ENCODE peak calls at places on chromosomes 5 and 9, in nine cellular contexts. N is sciatic nerve, S is GDM1, Y is Right ventricle myocardium superior, F is BJ, I is uterus, J is germinal center, D is NCI-H69, Q is SK-MEL-5. P is an unnamed sample.

GRCh38 chr9:105206821-105207699 is 37.4 kb upstream of the SLC44A1 start:
- DNase-seq in N (no peak), S (no peak), Y (no peak), F (no peak), I (peak; percentile 60), J (no peak), D (no peak), Q (no peak), P (no peak)

GRCh38 chr5:73093943-73094342 is 26.4 kb upstream of the TMEM171 start:
- DNase-seq in N (no peak), S (no peak), Y (no peak), F (peak; percentile 21), I (no peak), J (no peak), D (no peak), Q (peak; percentile 24), P (no peak)

GRCh38 chr5:14469485-14470377 is 111.9 kb upstream of the OTULINL start:
- DNase-seq in N (no peak), S (no peak), Y (no peak), F (no peak), I (no peak), J (no peak), D (no peak), Q (no peak), P (no peak)

GRCh38 chr9:14846871-14847311 is 63.3 kb downstream of the FREM1 start:
- DNase-seq in N (peak; percentile 71), S (no peak), Y (peak; percentile 57), F (no peak), I (peak; percentile 28), J (peak; percentile 73), D (peak; percentile 76), Q (peak; percentile 69), P (peak; percentile 75)

GRCh38 chr9:77806697-77807096 is 158.6 kb upstream of the GNA14 start:
- DNase-seq in N (no peak), S (no peak), Y (no peak), F (no peak), I (no peak), J (no peak), D (no peak), Q (no peak), P (no peak)

GRCh38 chr5:119597728-119598298 is 31.5 kb upstream of the FAM170A start:
- DNase-seq in N (no peak), S (no peak), Y (no peak), F (no peak), I (no peak), J (no peak), D (no peak), Q (no peak), P (no peak)

GRCh38 chr5:103286622-103287021 is 28.1 kb downstream of the MACIR start:
- DNase-seq in N (no peak), S (no peak), Y (no peak), F (no peak), I (no peak), J (no peak), D (no peak), Q (no peak), P (no peak)

GRCh38 chr5:150622157-150622556 is 18.3 kb upstream of the SYNPO start:
- DNase-seq in N (no peak), S (no peak), Y (peak; percentile 6), F (no peak), I (no peak), J (no peak), D (peak; percentile 91), Q (no peak), P (no peak)

GRCh38 chr5:104541129-104541528 is 978.5 kb upstream of the NUDT12 start:
- DNase-seq in N (no peak), S (no peak), Y (no peak), F (no peak), I (no peak), J (no peak), D (no peak), Q (no peak), P (no peak)

GRCh38 chr9:37302277-37302676 is 120.2 kb upstream of the GRHPR start:
- DNase-seq in N (no peak), S (no peak), Y (no peak), F (no peak), I (no peak), J (peak; percentile 60), D (peak; percentile 86), Q (no peak), P (no peak)

GRCh38 chr9:123339666-123340414 is 16.2 kb upstream of the CRB2 start:
- DNase-seq in N (no peak), S (peak; percentile 66), Y (no peak), F (no peak), I (no peak), J (peak; percentile 51), D (no peak), Q (peak; percentile 87), P (no peak)

GRCh38 chr5:86675311-86675710 is 57.6 kb downstream of the COX7C start:
- DNase-seq in N (no peak), S (no peak), Y (no peak), F (no peak), I (no peak), J (no peak), D (no peak), Q (no peak), P (no peak)

GRCh38 chr9:82021198-82021597 is 32.6 kb downstream of the SPATA31D1 start:
- DNase-seq in N (no peak), S (no peak), Y (no peak), F (peak; percentile 94), I (peak; percentile 48), J (no peak), D (peak; percentile 19), Q (no peak), P (peak; percentile 52)

GRCh38 chr5:160188151-160188967 is 40.9 kb upstream of the FABP6 start:
- DNase-seq in N (peak; percentile 77), S (no peak), Y (peak; percentile 83), F (no peak), I (peak; percentile 64), J (no peak), D (peak; percentile 75), Q (no peak), P (peak; percentile 81)

GRCh38 chr9:85212209-85212608 is 529.5 kb downstream of the AGTPBP1 start:
- DNase-seq in N (no peak), S (no peak), Y (no peak), F (no peak), I (no peak), J (no peak), D (no peak), Q (peak; percentile 35), P (no peak)

GRCh38 chr9:91298304-91298703 is 63.4 kb downstream of the AUH start:
- DNase-seq in N (no peak), S (no peak), Y (no peak), F (no peak), I (no peak), J (no peak), D (no peak), Q (peak; percentile 55), P (peak; percentile 13)

GRCh38 chr5:116550082-116550481 is 24.5 kb downstream of the SEMA6A start:
- DNase-seq in N (no peak), S (no peak), Y (no peak), F (no peak), I (no peak), J (no peak), D (no peak), Q (no peak), P (no peak)

GRCh38 chr9:89674667-89675402 is 70.0 kb downstream of the GADD45G start:
- DNase-seq in N (no peak), S (no peak), Y (peak; percentile 74), F (no peak), I (no peak), J (no peak), D (peak; percentile 99), Q (no peak), P (no peak)

GRCh38 chr5:151027961-151028479 is 7.6 kb downstream of the GPX3 start:
- DNase-seq in N (no peak), S (no peak), Y (no peak), F (no peak), I (no peak), J (no peak), D (no peak), Q (no peak), P (no peak)

GRCh38 chr5:96177303-96177869 is 215.7 kb upstream of the ELL2 start:
- DNase-seq in N (no peak), S (no peak), Y (no peak), F (peak; percentile 62), I (no peak), J (no peak), D (no peak), Q (no peak), P (peak; percentile 46)

GRCh38 chr9:80407220-80407619 is 835.5 kb downstream of the TLE4 start:
- DNase-seq in N (no peak), S (no peak), Y (no peak), F (no peak), I (no peak), J (no peak), D (peak; percentile 22), Q (no peak), P (no peak)

GRCh38 chr9:5698810-5699556 is 70.1 kb downstream of the RIC1 start:
- DNase-seq in N (no peak), S (no peak), Y (no peak), F (no peak), I (no peak), J (no peak), D (no peak), Q (no peak), P (peak; percentile 34)

P was measured in AG08396.